ENCODE peak calls at places on chromosome 19, in seven cellular contexts. One of them, this sample, is unnamed.

GRCh38 chr19:34484328-34484727 is 2.8 kb downstream of the WTIP start:
- DNase-seq in IMR-90: no peak
- DNase-seq in neuronal stem cell: no peak
- DNase-seq in PC-3: no peak
- DNase-seq in K562: no peak
- DNase-seq in fibroblast of lung: no peak
- DNase-seq in GM23338: peak
- DNase-seq in this sample: no peak

GRCh38 chr19:2081873-2082810 is 14.0 kb downstream of the MOB3A start:
- DNase-seq in IMR-90: no peak
- DNase-seq in neuronal stem cell: no peak
- DNase-seq in PC-3: no peak
- DNase-seq in K562: no peak
- DNase-seq in fibroblast of lung: no peak
- DNase-seq in GM23338: no peak
- DNase-seq in this sample: no peak

GRCh38 chr19:4059493-4059880 is 7.2 kb downstream of the ZBTB7A start:
- DNase-seq in IMR-90: no peak
- DNase-seq in neuronal stem cell: no peak
- DNase-seq in PC-3: no peak
- DNase-seq in K562: peak
- DNase-seq in fibroblast of lung: no peak
- DNase-seq in GM23338: no peak
- DNase-seq in this sample: no peak

GRCh38 chr19:17248011-17248776 is 2.5 kb upstream of the NR2F6 start:
- DNase-seq in IMR-90: no peak
- DNase-seq in neuronal stem cell: no peak
- DNase-seq in PC-3: no peak
- DNase-seq in K562: peak
- DNase-seq in fibroblast of lung: no peak
- DNase-seq in GM23338: peak
- DNase-seq in this sample: no peak

GRCh38 chr19:6066661-6067646 is 43.3 kb downstream of the RFX2 start:
- DNase-seq in IMR-90: peak
- DNase-seq in neuronal stem cell: peak
- DNase-seq in PC-3: peak
- DNase-seq in K562: peak
- DNase-seq in fibroblast of lung: peak
- DNase-seq in GM23338: peak
- DNase-seq in this sample: peak

GRCh38 chr19:13149628-13150186 is 468 bp downstream of the STX10 start:
- DNase-seq in IMR-90: no peak
- DNase-seq in neuronal stem cell: peak
- DNase-seq in PC-3: peak
- DNase-seq in K562: no peak
- DNase-seq in fibroblast of lung: peak
- DNase-seq in GM23338: peak
- DNase-seq in this sample: peak

GRCh38 chr19:17275441-17276175 is 6.1 kb upstream of the ANKLE1 start:
- DNase-seq in IMR-90: no peak
- DNase-seq in neuronal stem cell: no peak
- DNase-seq in PC-3: no peak
- DNase-seq in K562: no peak
- DNase-seq in fibroblast of lung: no peak
- DNase-seq in GM23338: no peak
- DNase-seq in this sample: no peak

GRCh38 chr19:38229585-38230073 is 5.6 kb upstream of the DPF1 start:
- DNase-seq in IMR-90: peak
- DNase-seq in neuronal stem cell: peak
- DNase-seq in PC-3: peak
- DNase-seq in K562: peak
- DNase-seq in fibroblast of lung: peak
- DNase-seq in GM23338: peak
- DNase-seq in this sample: peak

GRCh38 chr19:30207357-30207756 is 164.8 kb upstream of the ZNF536 start:
- DNase-seq in IMR-90: no peak
- DNase-seq in neuronal stem cell: no peak
- DNase-seq in PC-3: no peak
- DNase-seq in K562: no peak
- DNase-seq in fibroblast of lung: no peak
- DNase-seq in GM23338: no peak
- DNase-seq in this sample: no peak

GRCh38 chr19:12825259-12826131 is 8.9 kb downstream of the RTBDN start:
- DNase-seq in IMR-90: no peak
- DNase-seq in neuronal stem cell: no peak
- DNase-seq in PC-3: peak
- DNase-seq in K562: peak
- DNase-seq in fibroblast of lung: no peak
- DNase-seq in GM23338: peak
- DNase-seq in this sample: no peak

GRCh38 chr19:14561832-14562351 is 10.0 kb downstream of the NDUFB7 start:
- DNase-seq in IMR-90: peak
- DNase-seq in neuronal stem cell: no peak
- DNase-seq in PC-3: no peak
- DNase-seq in K562: no peak
- DNase-seq in fibroblast of lung: peak
- DNase-seq in GM23338: peak
- DNase-seq in this sample: peak

GRCh38 chr19:15466851-15467733 is 2.7 kb upstream of the RASAL3 start:
- DNase-seq in IMR-90: peak
- DNase-seq in neuronal stem cell: no peak
- DNase-seq in PC-3: peak
- DNase-seq in K562: no peak
- DNase-seq in fibroblast of lung: no peak
- DNase-seq in GM23338: no peak
- DNase-seq in this sample: no peak

GRCh38 chr19:48452255-48452654 is 3.1 kb upstream of the KCNJ14 start:
- DNase-seq in IMR-90: no peak
- DNase-seq in neuronal stem cell: no peak
- DNase-seq in PC-3: peak
- DNase-seq in K562: peak
- DNase-seq in fibroblast of lung: no peak
- DNase-seq in GM23338: no peak
- DNase-seq in this sample: no peak

GRCh38 chr19:5050905-5051304 is 82.0 kb downstream of the KDM4B start:
- DNase-seq in IMR-90: no peak
- DNase-seq in neuronal stem cell: no peak
- DNase-seq in PC-3: no peak
- DNase-seq in K562: no peak
- DNase-seq in fibroblast of lung: no peak
- DNase-seq in GM23338: no peak
- DNase-seq in this sample: no peak

GRCh38 chr19:35373492-35373891 is 2.6 kb downstream of the GPR42 start:
- DNase-seq in IMR-90: no peak
- DNase-seq in neuronal stem cell: no peak
- DNase-seq in PC-3: no peak
- DNase-seq in K562: no peak
- DNase-seq in fibroblast of lung: no peak
- DNase-seq in GM23338: no peak
- DNase-seq in this sample: no peak

GRCh38 chr19:33397536-33398360 is 24.2 kb downstream of the CEBPG start:
- DNase-seq in IMR-90: no peak
- DNase-seq in neuronal stem cell: no peak
- DNase-seq in PC-3: no peak
- DNase-seq in K562: peak
- DNase-seq in fibroblast of lung: no peak
- DNase-seq in GM23338: no peak
- DNase-seq in this sample: no peak

GRCh38 chr19:30634431-30634830 is 262.2 kb downstream of the ZNF536 start:
- DNase-seq in IMR-90: no peak
- DNase-seq in neuronal stem cell: no peak
- DNase-seq in PC-3: no peak
- DNase-seq in K562: no peak
- DNase-seq in fibroblast of lung: no peak
- DNase-seq in GM23338: no peak
- DNase-seq in this sample: no peak

GRCh38 chr19:35790981-35791813 is 15.8 kb downstream of the ARHGAP33 start:
- DNase-seq in IMR-90: no peak
- DNase-seq in neuronal stem cell: no peak
- DNase-seq in PC-3: no peak
- DNase-seq in K562: no peak
- DNase-seq in fibroblast of lung: no peak
- DNase-seq in GM23338: peak
- DNase-seq in this sample: no peak

GRCh38 chr19:39400997-39401548 is 5.6 kb upstream of the ZFP36 start:
- DNase-seq in IMR-90: no peak
- DNase-seq in neuronal stem cell: no peak
- DNase-seq in PC-3: no peak
- DNase-seq in K562: no peak
- DNase-seq in fibroblast of lung: no peak
- DNase-seq in GM23338: no peak
- DNase-seq in this sample: no peak
- H2AFZ ChIP-seq in IMR-90: peak
- H2AFZ ChIP-seq in neuronal stem cell: no peak
- H2AFZ ChIP-seq in PC-3: no peak
- H2AFZ ChIP-seq in K562: peak
- H2AFZ ChIP-seq in fibroblast of lung: no peak
- H2AFZ ChIP-seq in GM23338: no peak
- H2AFZ ChIP-seq in this sample: no peak

GRCh38 chr19:50043967-50044366 is 18.2 kb downstream of the ZNF473 start:
- DNase-seq in IMR-90: no peak
- DNase-seq in neuronal stem cell: no peak
- DNase-seq in PC-3: no peak
- DNase-seq in K562: no peak
- DNase-seq in fibroblast of lung: no peak
- DNase-seq in GM23338: no peak
- DNase-seq in this sample: no peak
- H2AFZ ChIP-seq in IMR-90: no peak
- H2AFZ ChIP-seq in neuronal stem cell: no peak
- H2AFZ ChIP-seq in PC-3: no peak
- H2AFZ ChIP-seq in K562: no peak
- H2AFZ ChIP-seq in fibroblast of lung: no peak
- H2AFZ ChIP-seq in GM23338: no peak
- H2AFZ ChIP-seq in this sample: no peak

GRCh38 chr19:18519962-18520847 is 1.7 kb downstream of the ELL start:
- DNase-seq in IMR-90: peak
- DNase-seq in neuronal stem cell: peak
- DNase-seq in PC-3: peak
- DNase-seq in K562: no peak
- DNase-seq in fibroblast of lung: peak
- DNase-seq in GM23338: peak
- DNase-seq in this sample: peak
- H2AFZ ChIP-seq in IMR-90: peak
- H2AFZ ChIP-seq in neuronal stem cell: peak
- H2AFZ ChIP-seq in PC-3: no peak
- H2AFZ ChIP-seq in K562: peak
- H2AFZ ChIP-seq in fibroblast of lung: no peak
- H2AFZ ChIP-seq in GM23338: no peak
- H2AFZ ChIP-seq in this sample: peak

GRCh38 chr19:45439190-45439568 is 15.5 kb upstream of the ERCC1 start:
- DNase-seq in IMR-90: no peak
- DNase-seq in neuronal stem cell: no peak
- DNase-seq in PC-3: no peak
- DNase-seq in K562: no peak
- DNase-seq in fibroblast of lung: no peak
- DNase-seq in GM23338: no peak
- DNase-seq in this sample: no peak
- H2AFZ ChIP-seq in IMR-90: no peak
- H2AFZ ChIP-seq in neuronal stem cell: peak
- H2AFZ ChIP-seq in PC-3: peak
- H2AFZ ChIP-seq in K562: peak
- H2AFZ ChIP-seq in fibroblast of lung: no peak
- H2AFZ ChIP-seq in GM23338: no peak
- H2AFZ ChIP-seq in this sample: no peak

GRCh38 chr19:7391218-7391670 is 42.5 kb downstream of the ARHGEF18 start:
- DNase-seq in IMR-90: peak
- DNase-seq in neuronal stem cell: no peak
- DNase-seq in PC-3: peak
- DNase-seq in K562: no peak
- DNase-seq in fibroblast of lung: peak
- DNase-seq in GM23338: no peak
- DNase-seq in this sample: peak
- H2AFZ ChIP-seq in IMR-90: peak
- H2AFZ ChIP-seq in neuronal stem cell: no peak
- H2AFZ ChIP-seq in PC-3: peak
- H2AFZ ChIP-seq in K562: peak
- H2AFZ ChIP-seq in fibroblast of lung: no peak
- H2AFZ ChIP-seq in GM23338: no peak
- H2AFZ ChIP-seq in this sample: peak

GRCh38 chr19:55169136-55169535 is 2.7 kb upstream of the DNAAF3 start:
- DNase-seq in IMR-90: no peak
- DNase-seq in neuronal stem cell: no peak
- DNase-seq in PC-3: no peak
- DNase-seq in K562: no peak
- DNase-seq in fibroblast of lung: no peak
- DNase-seq in GM23338: no peak
- DNase-seq in this sample: no peak

GRCh38 chr19:55161571-55162322 is 4.2 kb upstream of the TNNI3 start:
- DNase-seq in IMR-90: no peak
- DNase-seq in neuronal stem cell: no peak
- DNase-seq in PC-3: no peak
- DNase-seq in K562: no peak
- DNase-seq in fibroblast of lung: no peak
- DNase-seq in GM23338: peak
- DNase-seq in this sample: no peak

GRCh38 chr19:55166530-55167268 is at the start of gene DNAAF3:
- DNase-seq in IMR-90: peak
- DNase-seq in neuronal stem cell: peak
- DNase-seq in PC-3: peak
- DNase-seq in K562: peak
- DNase-seq in fibroblast of lung: peak
- DNase-seq in GM23338: peak
- DNase-seq in this sample: peak

GRCh38 chr19:55160986-55161365 is 3.4 kb upstream of the TNNI3 start:
- DNase-seq in IMR-90: no peak
- DNase-seq in neuronal stem cell: no peak
- DNase-seq in PC-3: no peak
- DNase-seq in K562: peak
- DNase-seq in fibroblast of lung: no peak
- DNase-seq in GM23338: no peak
- DNase-seq in this sample: no peak

DNA sequence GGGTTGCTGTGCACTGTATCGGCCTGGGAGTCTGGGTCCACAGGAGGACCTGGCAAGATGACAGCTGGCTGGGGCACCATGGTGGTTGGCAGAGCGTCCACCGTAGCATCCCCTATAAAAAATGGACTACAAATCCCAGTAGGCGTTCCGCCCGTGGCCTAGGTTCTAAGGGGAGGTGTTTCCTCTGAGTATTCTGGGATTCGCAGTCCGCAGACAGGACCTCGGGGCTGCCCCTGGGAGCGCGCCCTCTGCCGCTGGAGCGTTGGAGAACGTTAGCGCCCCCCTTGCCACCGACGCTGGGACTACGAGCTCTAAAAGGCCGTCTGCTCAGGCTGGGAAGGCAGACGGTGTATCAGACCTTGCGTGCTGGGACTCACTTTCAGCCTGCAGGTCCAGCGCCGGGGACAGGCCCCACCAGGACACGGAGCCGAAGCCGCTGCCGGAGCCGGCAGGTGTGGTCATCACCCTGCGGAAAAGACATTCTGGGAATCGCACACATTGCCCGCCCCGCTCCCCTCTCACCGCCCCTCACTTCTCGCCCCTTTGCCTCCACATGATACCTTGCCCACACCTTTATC is 372 bp downstream of the DNAAF3 start:
- DNase-seq in IMR-90: peak
- DNase-seq in neuronal stem cell: peak
- DNase-seq in PC-3: peak
- DNase-seq in K562: peak
- DNase-seq in fibroblast of lung: peak
- DNase-seq in GM23338: peak
- DNase-seq in this sample: peak
- H2AFZ ChIP-seq in IMR-90: peak
- H2AFZ ChIP-seq in neuronal stem cell: peak
- H2AFZ ChIP-seq in PC-3: peak
- H2AFZ ChIP-seq in K562: peak
- H2AFZ ChIP-seq in fibroblast of lung: peak
- H2AFZ ChIP-seq in GM23338: peak
- H2AFZ ChIP-seq in this sample: peak

GRCh38 chr19:40371802-40372122 is 18.2 kb downstream of the HIPK4 start:
- DNase-seq in IMR-90: no peak
- DNase-seq in neuronal stem cell: no peak
- DNase-seq in PC-3: no peak
- DNase-seq in K562: no peak
- DNase-seq in fibroblast of lung: no peak
- DNase-seq in GM23338: no peak
- DNase-seq in this sample: no peak
- H2AFZ ChIP-seq in IMR-90: no peak
- H2AFZ ChIP-seq in neuronal stem cell: no peak
- H2AFZ ChIP-seq in PC-3: no peak
- H2AFZ ChIP-seq in K562: peak
- H2AFZ ChIP-seq in fibroblast of lung: no peak
- H2AFZ ChIP-seq in GM23338: no peak
- H2AFZ ChIP-seq in this sample: no peak